ENCODE peak calls at places on chromosomes 12 and 14, in eight cellular contexts. J, D, V, R, F, X, N and I are unnamed samples.
A peak's percentile ranks its signal among the peaks of the same experiment; 100 is the strongest.

GRCh38 chr12:14948672-14949071 is 10.3 kb upstream of the ERP27 start:
- DNase-seq in J (peak; percentile 41), D (peak; percentile 95), V (peak; percentile 70), R (peak; percentile 23), F (peak; percentile 69), X (no peak), N (peak; percentile 11), I (peak; percentile 95)

GRCh38 chr14:24398943-24399801 is at the start of gene NYNRIN:
- DNase-seq in J (no peak), D (no peak), V (no peak), R (peak; percentile 40), F (peak; percentile 66), X (peak; percentile 62), N (peak; percentile 93), I (no peak)

GRCh38 chr12:47551426-47551851 is 154.4 kb downstream of the RPAP3 start:
- DNase-seq in J (no peak), D (no peak), V (peak; percentile 49), R (no peak), F (peak; percentile 61), X (no peak), N (no peak), I (no peak)

GRCh38 chr12:44876554-44877275 is 600 bp upstream of the NELL2 start:
- DNase-seq in J (peak; percentile 29), D (peak; percentile 5), V (no peak), R (peak; percentile 11), F (peak; percentile 59), X (peak; percentile 88), N (peak; percentile 75), I (no peak)

GRCh38 chr12:100564090-100564489 is 9.4 kb upstream of the GAS2L3 start:
- DNase-seq in J (no peak), D (no peak), V (no peak), R (no peak), F (peak; percentile 31), X (peak; percentile 11), N (no peak), I (no peak)

GRCh38 chr12:71281425-71281824 is 123.6 kb upstream of the TSPAN8 start:
- DNase-seq in J (no peak), D (no peak), V (no peak), R (no peak), F (no peak), X (no peak), N (no peak), I (no peak)

GRCh38 chr14:90850487-90850886 is 34.3 kb upstream of the TTC7B start:
- DNase-seq in J (no peak), D (no peak), V (no peak), R (no peak), F (peak; percentile 14), X (no peak), N (peak; percentile 56), I (peak; percentile 66)

GRCh38 chr12:105492591-105492990 is 162.1 kb downstream of the C12orf75 start:
- DNase-seq in J (no peak), D (no peak), V (peak; percentile 42), R (no peak), F (peak; percentile 29), X (no peak), N (no peak), I (no peak)

GRCh38 chr12:81872400-81872799 is 113.2 kb upstream of the PPFIA2 start:
- DNase-seq in J (no peak), D (no peak), V (no peak), R (no peak), F (no peak), X (no peak), N (no peak), I (no peak)

GRCh38 chr12:39892146-39892545 is 213.7 kb downstream of the SLC2A13 start:
- DNase-seq in J (no peak), D (no peak), V (no peak), R (peak; percentile 36), F (no peak), X (no peak), N (no peak), I (no peak)

GRCh38 chr14:71400821-71401447 is 493.7 kb downstream of the PCNX1 start:
- DNase-seq in J (no peak), D (peak; percentile 69), V (no peak), R (no peak), F (peak; percentile 52), X (no peak), N (no peak), I (no peak)

GRCh38 chr12:53193040-53193439 is 12.3 kb upstream of the CSAD start:
- DNase-seq in J (no peak), D (no peak), V (no peak), R (no peak), F (no peak), X (no peak), N (no peak), I (no peak)

GRCh38 chr12:96194901-96195844 is 998 bp downstream of the ELK3 start:
- DNase-seq in J (peak; percentile 53), D (peak; percentile 92), V (peak; percentile 65), R (peak; percentile 55), F (peak; percentile 84), X (no peak), N (peak; percentile 75), I (peak; percentile 37)

GRCh38 chr12:52812073-52812400 is 1.9 kb downstream of the KRT4 start:
- DNase-seq in J (no peak), D (no peak), V (no peak), R (no peak), F (no peak), X (no peak), N (no peak), I (no peak)

GRCh38 chr14:64844272-64844671 is 35.4 kb downstream of the SPTB start:
- DNase-seq in J (no peak), D (peak; percentile 44), V (no peak), R (no peak), F (no peak), X (no peak), N (no peak), I (no peak)

GRCh38 chr12:51977320-51977753 is 25.8 kb downstream of the ACVR1B start:
- DNase-seq in J (no peak), D (no peak), V (no peak), R (no peak), F (peak; percentile 43), X (no peak), N (no peak), I (peak; percentile 69)

GRCh38 chr12:121893901-121894540 is 5.4 kb downstream of the PSMD9 start:
- DNase-seq in J (no peak), D (no peak), V (peak; percentile 54), R (peak; percentile 26), F (peak; percentile 85), X (no peak), N (peak; percentile 65), I (no peak)

GRCh38 chr12:14849664-14850063 is 6.3 kb upstream of the ART4 start:
- DNase-seq in J (no peak), D (no peak), V (no peak), R (no peak), F (peak; percentile 85), X (no peak), N (no peak), I (no peak)

GRCh38 chr14:37637341-37637740 is 41.9 kb downstream of the TTC6 start:
- DNase-seq in J (no peak), D (no peak), V (no peak), R (no peak), F (no peak), X (no peak), N (no peak), I (no peak)

GRCh38 chr12:109783965-109784244 is 49.3 kb downstream of the TRPV4 start:
- DNase-seq in J (no peak), D (no peak), V (no peak), R (no peak), F (no peak), X (no peak), N (no peak), I (no peak)

DNA sequence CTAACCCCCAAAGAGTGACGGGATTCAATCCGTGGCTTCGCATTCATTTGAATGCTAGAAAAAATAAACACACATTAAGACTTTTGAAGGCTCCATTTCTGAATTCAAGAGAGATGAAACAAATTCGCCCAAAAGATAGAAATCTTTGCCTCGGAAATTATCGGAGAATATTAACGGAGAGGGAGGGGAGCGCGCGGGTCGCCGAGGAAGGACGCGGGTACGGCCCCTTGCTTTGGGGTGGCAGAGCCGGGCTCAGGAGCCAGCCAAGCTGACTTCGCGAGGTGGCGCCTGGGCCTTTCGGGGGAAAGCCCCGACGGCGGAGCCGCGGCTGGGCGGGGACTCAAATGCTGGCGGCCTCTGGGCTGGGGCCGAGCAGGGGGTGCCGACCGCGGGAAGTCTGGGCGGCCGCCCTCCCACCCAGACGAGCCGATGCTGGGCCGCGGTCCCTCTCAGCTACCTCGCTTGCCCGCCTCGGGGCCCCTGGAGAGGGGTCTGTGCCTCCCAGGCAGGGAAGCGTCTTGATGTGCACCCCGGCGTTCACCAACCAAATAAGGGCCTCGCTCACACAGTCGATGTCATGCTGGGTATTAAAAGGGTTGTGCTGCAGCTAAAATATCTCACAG is 14.7 kb downstream of the NKX2-1 start:
- DNase-seq in J (peak; percentile 47), D (no peak), V (no peak), R (no peak), F (no peak), X (no peak), N (peak; percentile 89), I (no peak)
- H3K4me3 ChIP-seq in J (peak overlapping the region; percentile 10), D (no peak overlapping the region), V (no peak overlapping the region), R (no peak overlapping the region), F (no peak overlapping the region), X (no peak overlapping the region), N (peak overlapping the region; percentile 6), I (no peak overlapping the region)

GRCh38 chr14:102930753-102931579 is 8.5 kb downstream of the AMN start:
- DNase-seq in J (no peak), D (no peak), V (no peak), R (peak; percentile 78), F (peak; percentile 44), X (no peak), N (peak; percentile 91), I (peak; percentile 15)
- H3K4me3 ChIP-seq in J (no peak overlapping the region), D (no peak overlapping the region), V (no peak overlapping the region), R (no peak overlapping the region), F (no peak overlapping the region), X (no peak overlapping the region), N (peak overlapping the region; percentile 3), I (no peak overlapping the region)

DNA sequence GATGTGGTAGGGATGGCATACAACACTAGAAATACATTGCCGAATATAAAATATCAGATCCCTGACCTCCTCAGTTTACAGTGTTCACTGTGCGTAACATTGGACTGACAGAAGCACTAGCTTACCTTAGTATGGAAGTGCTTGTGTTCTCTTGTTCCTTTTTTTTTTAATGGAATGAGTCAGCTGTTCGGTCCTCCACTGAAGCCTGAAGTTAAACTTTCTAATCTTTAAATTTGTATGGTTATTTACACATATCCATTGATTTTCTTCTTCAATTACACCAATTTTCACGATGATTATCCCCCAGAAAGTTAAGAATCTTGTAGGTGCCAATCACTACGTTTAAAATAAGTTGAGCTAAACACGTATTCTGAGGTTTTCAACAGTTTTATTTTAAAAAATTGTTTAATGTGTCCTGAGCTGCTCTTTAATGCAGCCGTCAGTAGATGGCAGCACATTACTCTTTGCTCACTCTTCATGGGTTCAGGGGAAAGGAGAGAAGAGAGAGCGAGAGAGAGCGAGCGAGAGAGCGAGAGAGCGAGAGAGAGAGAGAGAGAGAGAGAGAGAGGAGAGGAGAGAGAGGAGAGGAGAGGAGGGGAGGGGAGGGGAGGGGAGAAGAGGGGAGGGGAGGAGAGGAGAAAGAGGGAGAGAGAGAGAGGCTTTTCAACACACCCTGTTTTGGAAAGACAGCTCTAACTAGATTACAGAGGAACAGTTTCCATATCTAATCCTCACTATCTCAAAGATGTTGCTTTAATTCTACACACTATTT is 134.7 kb upstream of the SCAF11 start:
- DNase-seq in J (peak; percentile 42), D (peak; percentile 80), V (peak; percentile 69), R (peak; percentile 64), F (peak; percentile 88), X (peak; percentile 48), N (peak; percentile 18), I (peak; percentile 59)
- H3K4me3 ChIP-seq in J (no peak overlapping the region), D (no peak overlapping the region), V (no peak overlapping the region), R (no peak overlapping the region), F (peak overlapping the region; percentile 47), X (no peak overlapping the region), N (no peak overlapping the region), I (peak overlapping the region; percentile 30)

GRCh38 chr14:89041245-89041585 is 216.8 kb downstream of the TTC8 start:
- DNase-seq in J (peak; percentile 50), D (no peak), V (no peak), R (peak; percentile 43), F (no peak), X (no peak), N (no peak), I (peak; percentile 19)
- H3K4me3 ChIP-seq in J (no peak overlapping the region), D (no peak overlapping the region), V (peak overlapping the region; percentile 42), R (peak overlapping the region; percentile 6), F (peak overlapping the region; percentile 55), X (no peak overlapping the region), N (no peak overlapping the region), I (peak overlapping the region; percentile 45)